ENCODE peak calls at places on chromosomes 16 and 17, in five cellular contexts. R is C1 segment of cervical spinal cord, X is EL, L is NCI-H1092, T is cardiac fibroblast. V is an unnamed sample.

GRCh38 chr16:30535106-30535776 is 583 bp upstream of the ZNF747 start:
- DNase-seq in R (no peak), X (no peak), L (no peak), T (no peak), V (no peak)

GRCh38 chr16:9870962-9871361 is 311.3 kb downstream of the GRIN2A start:
- DNase-seq in R (no peak), X (no peak), L (no peak), T (no peak), V (peak; percentile 62)

GRCh38 chr17:2405247-2405926 is 4.5 kb upstream of the MNT start:
- DNase-seq in R (no peak), X (peak; percentile 91), L (no peak), T (peak; percentile 98), V (peak; percentile 88)

GRCh38 chr16:1458977-1459341 is 14.6 kb upstream of the CCDC154 start:
- DNase-seq in R (no peak), X (no peak), L (no peak), T (no peak), V (no peak)

GRCh38 chr16:728131-728889 is 1.4 kb downstream of the HAGHL start:
- DNase-seq in R (peak; percentile 66), X (peak; percentile 83), L (no peak), T (peak; percentile 79), V (peak; percentile 69)

GRCh38 chr16:71282943-71283342 is 6.3 kb downstream of the CMTR2 start:
- DNase-seq in R (no peak), X (no peak), L (no peak), T (no peak), V (no peak)

GRCh38 chr17:44558349-44559287 is 1.3 kb downstream of the FZD2 start:
- DNase-seq in R (no peak), X (peak; percentile 57), L (no peak), T (no peak), V (no peak)

GRCh38 chr17:77076046-77076882 is 64.5 kb upstream of the SEC14L1 start:
- DNase-seq in R (no peak), X (no peak), L (peak; percentile 62), T (peak; percentile 11), V (no peak)

GRCh38 chr16:72877374-72878028 is 170.4 kb downstream of the ZFHX3 start:
- DNase-seq in R (no peak), X (peak; percentile 96), L (no peak), T (peak; percentile 93), V (peak; percentile 79)

GRCh38 chr16:30470632-30471007 is 1.9 kb upstream of the ITGAL start:
- DNase-seq in R (no peak), X (no peak), L (no peak), T (no peak), V (no peak)

GRCh38 chr17:19281161-19281560 is 44.0 kb downstream of the EPN2 start:
- DNase-seq in R (no peak), X (no peak), L (no peak), T (peak; percentile 32), V (no peak)

GRCh38 chr16:67708368-67708771 is 10.7 kb downstream of the GFOD2 start:
- DNase-seq in R (no peak), X (peak; percentile 43), L (no peak), T (peak; percentile 25), V (peak; percentile 33)

GRCh38 chr16:85326113-85326793 is 214.0 kb upstream of the CIBAR2 start:
- DNase-seq in R (no peak), X (peak; percentile 37), L (no peak), T (peak; percentile 38), V (no peak)